ENCODE peak calls at places on chromosomes 16 and 17, in four cellular contexts. L is cardiac fibroblast, W is brain microvascular endothelial cell, T is heart left ventricle. Q is an unnamed sample.

GRCh38 chr17:81417049-81417878 is 22.0 kb downstream of the BAHCC1 start:
- DNase-seq in L (no peak), W (no peak), T (no peak), Q (no peak)

GRCh38 chr17:59762022-59762825 is 54.8 kb downstream of the VMP1 start:
- DNase-seq in L (peak; percentile 59), W (no peak), T (no peak), Q (no peak)

GRCh38 chr16:8866118-8866883 is 2.5 kb downstream of the CARHSP1 start:
- DNase-seq in L (peak; percentile 75), W (no peak), T (peak; percentile 73), Q (no peak)

GRCh38 chr17:20028436-20028835 is 19.3 kb downstream of the SPECC1 start:
- DNase-seq in L (peak; percentile 71), W (no peak), T (no peak), Q (no peak)

GRCh38 chr17:3621146-3621720 is 12.0 kb upstream of the TRPV1 start:
- DNase-seq in L (no peak), W (no peak), T (no peak), Q (no peak)

GRCh38 chr16:50273888-50274770 is 7.8 kb downstream of the ADCY7 start:
- DNase-seq in L (no peak), W (no peak), T (no peak), Q (no peak)

GRCh38 chr17:64418506-64419339 is 28.1 kb upstream of the PECAM1 start:
- DNase-seq in L (peak; percentile 89), W (peak; percentile 33), T (no peak), Q (peak; percentile 39)

GRCh38 chr17:44084131-44084538 is 13.6 kb downstream of the G6PC3 start:
- DNase-seq in L (no peak), W (no peak), T (no peak), Q (no peak)

GRCh38 chr17:5788266-5788900 is 204.1 kb upstream of the NLRP1 start:
- DNase-seq in L (no peak), W (peak; percentile 46), T (no peak), Q (no peak)

GRCh38 chr16:49755291-49755611 is 100.7 kb downstream of the ZNF423 start:
- DNase-seq in L (peak; percentile 65), W (peak; percentile 21), T (no peak), Q (peak; percentile 3)

GRCh38 chr16:69270395-69270794 is 40.8 kb upstream of the VPS4A start:
- DNase-seq in L (peak; percentile 20), W (no peak), T (no peak), Q (no peak)

GRCh38 chr17:36922175-36922574 is 15.1 kb upstream of the LHX1 start:
- DNase-seq in L (no peak), W (no peak), T (no peak), Q (no peak)

GRCh38 chr16:983044-984030 is 1.8 kb downstream of the SOX8 start:
- DNase-seq in L (peak; percentile 14), W (no peak), T (no peak), Q (no peak)

GRCh38 chr17:62791235-62792121 is 16.6 kb downstream of the MARCHF10 start:
- DNase-seq in L (peak; percentile 74), W (peak; percentile 90), T (no peak), Q (peak; percentile 85)

GRCh38 chr17:19939993-19940721 is 37.5 kb downstream of the AKAP10 start:
- DNase-seq in L (no peak), W (no peak), T (no peak), Q (no peak)

GRCh38 chr16:57141822-57142631 is 43.8 kb downstream of the PSME3IP1 start:
- DNase-seq in L (no peak), W (no peak), T (no peak), Q (no peak)

GRCh38 chr16:88007321-88007731 is 56.1 kb downstream of the BANP start:
- DNase-seq in L (no peak), W (no peak), T (no peak), Q (no peak)

GRCh38 chr16:78925071-78925714 is 675.3 kb downstream of the MAF start:
- DNase-seq in L (no peak), W (no peak), T (no peak), Q (no peak)

GRCh38 chr17:34637548-34638525 is 58.5 kb downstream of the TMEM132E start:
- DNase-seq in L (peak; percentile 76), W (peak; percentile 25), T (peak; percentile 72), Q (peak; percentile 18)

GRCh38 chr16:85812811-85813700 is 13.6 kb downstream of the COX4I1 start:
- DNase-seq in L (no peak), W (no peak), T (no peak), Q (no peak)

GRCh38 chr17:42608692-42609181 is 437 bp downstream of the RETREG3 start:
- DNase-seq in L (peak; percentile 5), W (no peak), T (no peak), Q (no peak)

GRCh38 chr17:28053044-28053670 is 10.7 kb downstream of the NLK start:
- DNase-seq in L (no peak), W (no peak), T (no peak), Q (no peak)

GRCh38 chr16:2468142-2468724 is 2.9 kb upstream of the NTN3 start:
- DNase-seq in L (no peak), W (no peak), T (no peak), Q (no peak)

GRCh38 chr17:10357768-10358167 is 15.0 kb downstream of the MYH13 start:
- DNase-seq in L (no peak), W (no peak), T (no peak), Q (no peak)

GRCh38 chr17:44219636-44220210 is at the start of gene UBTF:
- DNase-seq in L (peak; percentile 72), W (peak; percentile 36), T (peak; percentile 86), Q (no peak)

GRCh38 chr16:85995591-85996461 is 96.9 kb downstream of the IRF8 start:
- DNase-seq in L (no peak), W (no peak), T (no peak), Q (no peak)

GRCh38 chr17:56867948-56868376 is 34.0 kb downstream of the DGKE start:
- DNase-seq in L (peak; percentile 56), W (no peak), T (no peak), Q (peak; percentile 3)

GRCh38 chr17:57875109-57876022 is 25.5 kb upstream of the MRPS23 start:
- DNase-seq in L (peak; percentile 99), W (peak; percentile 95), T (peak; percentile 86), Q (peak; percentile 97)

GRCh38 chr16:9176547-9177418 is 85.3 kb downstream of the HAPSTR1 start:
- DNase-seq in L (no peak), W (no peak), T (no peak), Q (no peak)

GRCh38 chr17:44971776-44972483 is 3.8 kb upstream of the C1QL1 start:
- DNase-seq in L (peak; percentile 24), W (peak; percentile 49), T (no peak), Q (no peak)

GRCh38 chr16:22887445-22887844 is 73.5 kb downstream of the HS3ST2 start:
- DNase-seq in L (no peak), W (no peak), T (no peak), Q (no peak)

GRCh38 chr17:43477832-43478634 is 5.7 kb upstream of the DHX8 start:
- DNase-seq in L (no peak), W (no peak), T (no peak), Q (no peak)

GRCh38 chr17:27506348-27507218 is 50.3 kb downstream of the KSR1 start:
- DNase-seq in L (no peak), W (no peak), T (no peak), Q (no peak)

GRCh38 chr16:67105881-67106280 is 3.9 kb upstream of the PHAF1 start:
- DNase-seq in L (no peak), W (no peak), T (no peak), Q (no peak)

GRCh38 chr17:20191066-20191465 is 181.9 kb downstream of the SPECC1 start:
- DNase-seq in L (peak; percentile 73), W (peak; percentile 68), T (no peak), Q (peak; percentile 89)

GRCh38 chr17:76382305-76382802 is 2.1 kb upstream of the SPHK1 start:
- DNase-seq in L (peak; percentile 77), W (no peak), T (no peak), Q (no peak)

GRCh38 chr17:59365383-59365981 is 34.0 kb downstream of the YPEL2 start:
- DNase-seq in L (no peak), W (no peak), T (no peak), Q (no peak)

GRCh38 chr17:41793749-41794602 is 7.5 kb upstream of the JUP start:
- DNase-seq in L (peak; percentile 70), W (no peak), T (no peak), Q (no peak)

GRCh38 chr16:73065617-73066313 is 17.8 kb upstream of the ZFHX3 start:
- DNase-seq in L (peak; percentile 39), W (no peak), T (no peak), Q (no peak)
- H3K4me3 ChIP-seq in L (no peak overlapping the region), W (peak overlapping the region; percentile 32), T (peak overlapping the region; percentile 41), Q (no peak overlapping the region)

GRCh38 chr16:75122609-75123008 is 6.0 kb upstream of the LDHD start:
- DNase-seq in L (no peak), W (no peak), T (no peak), Q (no peak)

GRCh38 chr16:75121949-75122568 is 5.5 kb upstream of the LDHD start:
- DNase-seq in L (no peak), W (no peak), T (no peak), Q (no peak)

GRCh38 chr16:75118943-75119539 is 2.5 kb upstream of the LDHD start:
- DNase-seq in L (no peak), W (no peak), T (no peak), Q (no peak)

GRCh38 chr16:75116911-75117245 is 298 bp upstream of the LDHD start:
- DNase-seq in L (no peak), W (no peak), T (no peak), Q (no peak)

DNA sequence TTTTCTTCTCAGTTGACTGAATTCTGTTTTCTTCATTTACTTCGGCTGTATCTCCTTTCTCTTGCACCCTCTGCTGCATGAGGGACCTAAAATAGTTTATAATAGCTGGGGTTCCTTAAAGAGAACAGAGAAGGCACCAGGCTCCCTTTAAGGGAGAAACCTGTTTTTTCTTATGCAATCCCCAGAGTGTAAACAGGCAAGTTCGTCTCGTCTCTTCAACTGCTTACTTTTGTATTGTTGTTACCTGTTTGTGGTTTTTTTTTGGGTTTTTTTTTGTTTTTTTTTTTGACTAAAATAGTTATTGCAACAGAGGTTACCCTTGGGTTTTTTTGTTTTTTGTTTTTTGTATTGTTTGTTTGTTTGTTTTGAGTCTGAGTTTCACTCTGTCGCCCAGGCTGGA is 3.7 kb upstream of the LDHD start:
- DNase-seq in L (no peak), W (no peak), T (no peak), Q (no peak)
- H3K4me3 ChIP-seq in L (no peak overlapping the region), W (no peak overlapping the region), T (no peak overlapping the region), Q (no peak overlapping the region)

GRCh38 chr16:13959626-13960025 is 39.7 kb downstream of the ERCC4 start:
- DNase-seq in L (no peak), W (no peak), T (no peak), Q (no peak)

GRCh38 chr16:13953501-13953900 is 33.5 kb downstream of the ERCC4 start:
- DNase-seq in L (no peak), W (no peak), T (no peak), Q (no peak)

GRCh38 chr16:13957197-13958078 is 37.5 kb downstream of the ERCC4 start:
- DNase-seq in L (peak; percentile 91), W (peak; percentile 91), T (peak; percentile 39), Q (peak; percentile 80)

GRCh38 chr16:13958438-13958837 is 38.5 kb downstream of the ERCC4 start:
- DNase-seq in L (no peak), W (no peak), T (no peak), Q (no peak)

GRCh38 chr16:13956635-13957196 is 36.8 kb downstream of the ERCC4 start:
- DNase-seq in L (no peak), W (no peak), T (no peak), Q (no peak)
- H3K4me3 ChIP-seq in L (peak overlapping the region; percentile 35), W (no peak overlapping the region), T (peak overlapping the region; percentile 28), Q (peak overlapping the region; percentile 40)

GRCh38 chr17:7884581-7885356 is 3.8 kb upstream of the CHD3 start:
- DNase-seq in L (no peak), W (no peak), T (peak; percentile 26), Q (no peak)
- H3K4me3 ChIP-seq in L (peak overlapping the region; percentile 86), W (peak overlapping the region; percentile 81), T (peak overlapping the region; percentile 65), Q (peak overlapping the region; percentile 79)

GRCh38 chr16:82660078-82660645 is 33.4 kb downstream of the CDH13 start:
- DNase-seq in L (peak; percentile 65), W (peak; percentile 72), T (no peak), Q (no peak)
- H3K4me3 ChIP-seq in L (no peak overlapping the region), W (peak overlapping the region; percentile 1), T (no peak overlapping the region), Q (no peak overlapping the region)

Q was measured in AG04450.